ENCODE peak calls at places on chromosome 6, in eight cellular contexts. V is fibroblast of lung, E is heart right ventricle, D is gastrocnemius medialis, R is GM12878, Q is left lung, L is retinal pigment epithelial cell, X is mucosa of descending colon. K is an unnamed sample.

GRCh38 chr6:140062042-140063041 is 687.9 kb upstream of the CITED2 start:
- DNase-seq in V (peak; percentile 99), Q (peak; percentile 46), R (no peak), E (peak; percentile 30), X (peak; percentile 29), L (peak; percentile 95), D (peak; percentile 25), K (peak; percentile 70)

GRCh38 chr6:44739163-44739562 is 351.7 kb downstream of the CDC5L start:
- DNase-seq in Q (no peak), X (no peak), D (no peak), R (no peak), L (no peak), E (no peak), V (peak; percentile 41), K (no peak)

GRCh38 chr6:89393659-89394058 is 18.4 kb downstream of the RRAGD start:
- DNase-seq in R (no peak), Q (no peak), D (no peak), X (no peak), L (no peak), V (no peak), E (no peak), K (no peak)

GRCh38 chr6:161660666-161661571 is 387.1 kb upstream of the AGPAT4 start:
- DNase-seq in L (no peak), Q (no peak), V (no peak), X (no peak), E (no peak), D (no peak), R (no peak), K (no peak)

GRCh38 chr6:151806757-151807512 is 547 bp upstream of the ESR1 start:
- DNase-seq in Q (no peak), V (peak; percentile 13), X (no peak), R (no peak), D (no peak), E (no peak), L (no peak), K (no peak)

GRCh38 chr6:139257821-139258398 is 33.9 kb downstream of the TXLNB start:
- DNase-seq in E (no peak), X (no peak), V (no peak), R (no peak), L (no peak), D (no peak), Q (no peak), K (no peak)

GRCh38 chr6:35919827-35920751 is 809 bp downstream of the SRPK1 start:
- DNase-seq in Q (peak; percentile 47), R (no peak), D (no peak), V (peak; percentile 74), X (peak; percentile 71), E (peak; percentile 16), L (no peak), K (peak; percentile 27)

GRCh38 chr6:21381336-21381963 is 212.1 kb upstream of the SOX4 start:
- DNase-seq in R (no peak), E (no peak), Q (no peak), L (no peak), D (no peak), V (no peak), X (no peak), K (no peak)

GRCh38 chr6:84422380-84422968 is 195.0 kb upstream of the CEP162 start:
- DNase-seq in D (no peak), V (peak; percentile 30), E (peak; percentile 39), R (no peak), X (peak; percentile 11), Q (no peak), L (no peak), K (peak; percentile 25)

GRCh38 chr6:35962779-35963570 is 42.1 kb upstream of the SRPK1 start:
- DNase-seq in E (no peak), L (no peak), D (no peak), V (no peak), X (no peak), R (no peak), Q (no peak), K (no peak)

GRCh38 chr6:24431045-24431451 is 28.3 kb downstream of the MRS2 start:
- DNase-seq in L (no peak), Q (no peak), V (peak; percentile 34), D (no peak), E (no peak), R (no peak), X (peak; percentile 49), K (no peak)

GRCh38 chr6:150866147-150867073 is 908 bp downstream of the MTHFD1L start:
- DNase-seq in X (peak; percentile 73), L (peak; percentile 63), V (peak; percentile 91), R (peak; percentile 33), D (peak; percentile 16), E (peak; percentile 80), Q (peak; percentile 91), K (peak; percentile 91)

GRCh38 chr6:133546098-133546497 is 304.9 kb downstream of the EYA4 start:
- DNase-seq in D (no peak), R (no peak), L (no peak), Q (no peak), X (no peak), V (peak; percentile 33), E (no peak), K (no peak)

GRCh38 chr6:32460528-32460927 is 20.8 kb downstream of the HLA-DRA start:
- DNase-seq in D (no peak), R (no peak), L (no peak), V (no peak), E (no peak), Q (no peak), X (no peak), K (no peak)

GRCh38 chr6:3273707-3274521 is 15.2 kb downstream of the PSMG4 start:
- DNase-seq in E (no peak), X (no peak), L (no peak), V (no peak), Q (no peak), R (no peak), D (no peak), K (no peak)

GRCh38 chr6:116365743-116366142 is 5.0 kb upstream of the DSE start:
- DNase-seq in X (no peak), D (no peak), R (no peak), E (no peak), V (no peak), L (no peak), Q (no peak), K (no peak)

GRCh38 chr6:87808005-87808757 is 106.1 kb upstream of the AKIRIN2 start:
- DNase-seq in L (no peak), X (no peak), E (no peak), V (peak; percentile 89), Q (no peak), R (no peak), D (no peak), K (no peak)

GRCh38 chr6:52020961-52021570 is 66.3 kb downstream of the PKHD1 start:
- DNase-seq in L (no peak), D (no peak), R (no peak), E (no peak), Q (no peak), V (peak; percentile 3), X (no peak), K (no peak)

GRCh38 chr6:163098827-163099469 is 315.6 kb upstream of the QKI start:
- DNase-seq in E (no peak), L (no peak), V (peak; percentile 15), X (no peak), D (no peak), R (no peak), Q (no peak), K (no peak)

GRCh38 chr6:142913511-142914047 is 31.4 kb downstream of the HIVEP2 start:
- DNase-seq in X (peak; percentile 42), Q (no peak), L (no peak), E (no peak), V (no peak), D (no peak), R (peak; percentile 94), K (no peak)

GRCh38 chr6:83505376-83505775 is 7.0 kb upstream of the PRSS35 start:
- DNase-seq in R (no peak), L (no peak), X (peak; percentile 9), Q (peak; percentile 36), D (no peak), E (no peak), V (peak; percentile 10), K (peak; percentile 16)

GRCh38 chr6:129710722-129711631 is 1.0 kb upstream of the ARHGAP18 start:
- DNase-seq in X (no peak), D (no peak), E (no peak), L (no peak), Q (no peak), V (no peak), R (no peak), K (no peak)

GRCh38 chr6:137552146-137552545 is 58.0 kb upstream of the OLIG3 start:
- DNase-seq in V (no peak), L (no peak), R (no peak), D (no peak), X (no peak), E (no peak), Q (no peak), K (no peak)

GRCh38 chr6:166420351-166420750 is 37.6 kb upstream of the MPC1 start:
- DNase-seq in E (no peak), D (no peak), X (no peak), L (no peak), R (no peak), V (peak; percentile 23), Q (no peak), K (no peak)

GRCh38 chr6:140661691-140662090 is 1287.2 kb upstream of the CITED2 start:
- DNase-seq in X (no peak), E (no peak), L (no peak), R (no peak), Q (no peak), V (peak; percentile 70), D (no peak), K (no peak)

GRCh38 chr6:169168706-169169105 is 84.9 kb downstream of the THBS2 start:
- DNase-seq in D (no peak), Q (no peak), L (no peak), X (no peak), V (no peak), E (no peak), R (no peak), K (no peak)
- TF ChIP-seq CTCF in D (no peak), Q (no peak), L (no peak), X (no peak), V (no peak), E (no peak), R (no peak), K (no peak)

GRCh38 chr6:135853227-135853626 is 1.7 kb downstream of the PDE7B start:
- DNase-seq in X (no peak), Q (no peak), R (no peak), V (peak; percentile 36), D (no peak), L (no peak), E (no peak), K (no peak)
- TF ChIP-seq CTCF in X (no peak), Q (no peak), R (no peak), V (no peak), D (no peak), L (no peak), E (peak; percentile 19), K (no peak)

DNA sequence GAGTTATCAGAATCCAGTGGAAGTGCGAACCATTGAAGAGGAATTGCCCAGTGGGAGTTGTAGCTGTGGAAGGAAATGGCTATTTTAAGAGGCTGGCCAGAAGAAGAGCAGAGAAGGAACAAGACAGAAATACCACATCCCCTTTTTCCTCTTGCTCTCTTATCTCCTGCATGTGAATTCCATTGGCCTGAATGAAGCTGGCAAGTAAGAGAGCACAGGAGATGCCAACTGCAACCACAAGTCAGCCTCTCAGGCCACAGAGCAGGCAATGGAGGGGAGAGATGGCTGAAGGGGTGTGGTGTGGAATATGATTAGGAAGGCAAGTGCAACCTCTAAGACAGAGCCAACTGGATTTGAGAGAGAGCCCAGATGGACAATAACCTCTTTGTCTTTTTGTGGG is 362.7 kb upstream of the IMPG1 start:
- DNase-seq in L (no peak), E (no peak), V (no peak), D (no peak), Q (no peak), R (no peak), X (no peak), K (no peak)
- TF ChIP-seq CTCF in L (no peak), E (no peak), V (no peak), D (no peak), Q (no peak), R (no peak), X (no peak), K (no peak)

GRCh38 chr6:147195510-147195909 is 8.7 kb upstream of the STXBP5 start:
- DNase-seq in L (no peak), R (no peak), X (no peak), D (no peak), Q (no peak), E (no peak), V (no peak), K (no peak)
- TF ChIP-seq CTCF in L (no peak), R (no peak), X (no peak), D (no peak), Q (no peak), E (no peak), V (no peak), K (no peak)

K was measured in adrenal gland.